ENCODE peak calls at places on chromosomes 13 and 19, in seven cellular contexts. One of them, this sample, is unnamed.

GRCh38 chr13:35014606-35015005 is 72.5 kb downstream of the NBEA start:
- DNase-seq in EH: no peak
- DNase-seq in NCI-H1092 treated with DMSO at 0.1 percent for 48 hours: no peak
- DNase-seq in HEK293T: no peak
- DNase-seq in adrenal gland: no peak
- DNase-seq in mesenchymal stem cell: no peak
- DNase-seq in RPMI7951: no peak
- DNase-seq in this sample: no peak

GRCh38 chr13:114118763-114119123 is 13.7 kb downstream of the RASA3 start:
- DNase-seq in EH: no peak
- DNase-seq in NCI-H1092 treated with DMSO at 0.1 percent for 48 hours: no peak
- DNase-seq in HEK293T: no peak
- DNase-seq in adrenal gland: no peak
- DNase-seq in mesenchymal stem cell: peak; percentile 86
- DNase-seq in RPMI7951: peak; percentile 65
- DNase-seq in this sample: peak; percentile 40

GRCh38 chr19:4352701-4353121 is 9.3 kb downstream of the MPND start:
- DNase-seq in EH: peak; percentile 68
- DNase-seq in NCI-H1092 treated with DMSO at 0.1 percent for 48 hours: peak; percentile 25
- DNase-seq in HEK293T: peak; percentile 62
- DNase-seq in adrenal gland: no peak
- DNase-seq in mesenchymal stem cell: peak; percentile 73
- DNase-seq in RPMI7951: peak; percentile 46
- DNase-seq in this sample: peak; percentile 35

GRCh38 chr13:113110048-113110851 is 4.7 kb downstream of the F7 start:
- DNase-seq in EH: no peak
- DNase-seq in NCI-H1092 treated with DMSO at 0.1 percent for 48 hours: no peak
- DNase-seq in HEK293T: no peak
- DNase-seq in adrenal gland: no peak
- DNase-seq in mesenchymal stem cell: no peak
- DNase-seq in RPMI7951: no peak
- DNase-seq in this sample: peak; percentile 8

GRCh38 chr13:51419015-51419636 is 33.7 kb downstream of the INTS6 start:
- DNase-seq in EH: no peak
- DNase-seq in NCI-H1092 treated with DMSO at 0.1 percent for 48 hours: no peak
- DNase-seq in HEK293T: no peak
- DNase-seq in adrenal gland: no peak
- DNase-seq in mesenchymal stem cell: no peak
- DNase-seq in RPMI7951: no peak
- DNase-seq in this sample: no peak

GRCh38 chr13:112730157-112730671 is 40.4 kb downstream of the ATP11A start:
- DNase-seq in EH: no peak
- DNase-seq in NCI-H1092 treated with DMSO at 0.1 percent for 48 hours: no peak
- DNase-seq in HEK293T: no peak
- DNase-seq in adrenal gland: no peak
- DNase-seq in mesenchymal stem cell: no peak
- DNase-seq in RPMI7951: no peak
- DNase-seq in this sample: no peak

GRCh38 chr19:1035998-1036621 is 3.8 kb upstream of the ABCA7 start:
- DNase-seq in EH: no peak
- DNase-seq in NCI-H1092 treated with DMSO at 0.1 percent for 48 hours: no peak
- DNase-seq in HEK293T: no peak
- DNase-seq in adrenal gland: no peak
- DNase-seq in mesenchymal stem cell: no peak
- DNase-seq in RPMI7951: no peak
- DNase-seq in this sample: no peak

GRCh38 chr19:9306443-9306842 is 3.2 kb downstream of the ZNF699 start:
- DNase-seq in EH: peak; percentile 91
- DNase-seq in NCI-H1092 treated with DMSO at 0.1 percent for 48 hours: no peak
- DNase-seq in HEK293T: no peak
- DNase-seq in adrenal gland: no peak
- DNase-seq in mesenchymal stem cell: peak; percentile 17
- DNase-seq in RPMI7951: peak; percentile 80
- DNase-seq in this sample: no peak

GRCh38 chr13:21583496-21583895 is 20.5 kb downstream of the MICU2 start:
- DNase-seq in EH: peak; percentile 74
- DNase-seq in NCI-H1092 treated with DMSO at 0.1 percent for 48 hours: no peak
- DNase-seq in HEK293T: no peak
- DNase-seq in adrenal gland: no peak
- DNase-seq in mesenchymal stem cell: no peak
- DNase-seq in RPMI7951: peak; percentile 68
- DNase-seq in this sample: peak; percentile 16

GRCh38 chr19:39407644-39408391 is 1.2 kb downstream of the ZFP36 start:
- DNase-seq in EH: peak; percentile 24
- DNase-seq in NCI-H1092 treated with DMSO at 0.1 percent for 48 hours: no peak
- DNase-seq in HEK293T: no peak
- DNase-seq in adrenal gland: peak; percentile 49
- DNase-seq in mesenchymal stem cell: peak; percentile 57
- DNase-seq in RPMI7951: no peak
- DNase-seq in this sample: no peak

GRCh38 chr19:33459691-33460090 is 61.9 kb downstream of the PEPD start:
- DNase-seq in EH: no peak
- DNase-seq in NCI-H1092 treated with DMSO at 0.1 percent for 48 hours: no peak
- DNase-seq in HEK293T: no peak
- DNase-seq in adrenal gland: no peak
- DNase-seq in mesenchymal stem cell: no peak
- DNase-seq in RPMI7951: no peak
- DNase-seq in this sample: no peak

GRCh38 chr13:29591310-29591709 is 4.2 kb downstream of the SLC7A1 start:
- DNase-seq in EH: peak; percentile 45
- DNase-seq in NCI-H1092 treated with DMSO at 0.1 percent for 48 hours: no peak
- DNase-seq in HEK293T: no peak
- DNase-seq in adrenal gland: no peak
- DNase-seq in mesenchymal stem cell: peak; percentile 68
- DNase-seq in RPMI7951: peak; percentile 60
- DNase-seq in this sample: no peak

GRCh38 chr13:58712191-58712590 is 1080.6 kb downstream of the PCDH17 start:
- DNase-seq in EH: no peak
- DNase-seq in NCI-H1092 treated with DMSO at 0.1 percent for 48 hours: no peak
- DNase-seq in HEK293T: no peak
- DNase-seq in adrenal gland: no peak
- DNase-seq in mesenchymal stem cell: no peak
- DNase-seq in RPMI7951: no peak
- DNase-seq in this sample: peak; percentile 0

GRCh38 chr13:42041684-42042035 is 6.8 kb upstream of the DGKH start:
- DNase-seq in EH: peak; percentile 70
- DNase-seq in NCI-H1092 treated with DMSO at 0.1 percent for 48 hours: peak; percentile 55
- DNase-seq in HEK293T: peak; percentile 45
- DNase-seq in adrenal gland: peak; percentile 66
- DNase-seq in mesenchymal stem cell: peak; percentile 78
- DNase-seq in RPMI7951: peak; percentile 61
- DNase-seq in this sample: no peak

GRCh38 chr19:41815301-41815700 is 18.9 kb downstream of the CEACAM3 start:
- DNase-seq in EH: no peak
- DNase-seq in NCI-H1092 treated with DMSO at 0.1 percent for 48 hours: no peak
- DNase-seq in HEK293T: no peak
- DNase-seq in adrenal gland: no peak
- DNase-seq in mesenchymal stem cell: no peak
- DNase-seq in RPMI7951: no peak
- DNase-seq in this sample: no peak

GRCh38 chr19:45215391-45216191 is 29.6 kb downstream of the EXOC3L2 start:
- DNase-seq in EH: no peak
- DNase-seq in NCI-H1092 treated with DMSO at 0.1 percent for 48 hours: no peak
- DNase-seq in HEK293T: no peak
- DNase-seq in adrenal gland: peak; percentile 26
- DNase-seq in mesenchymal stem cell: no peak
- DNase-seq in RPMI7951: no peak
- DNase-seq in this sample: no peak

GRCh38 chr19:38064661-38065425 is 157.8 kb downstream of the SIPA1L3 start:
- DNase-seq in EH: no peak
- DNase-seq in NCI-H1092 treated with DMSO at 0.1 percent for 48 hours: no peak
- DNase-seq in HEK293T: no peak
- DNase-seq in adrenal gland: no peak
- DNase-seq in mesenchymal stem cell: no peak
- DNase-seq in RPMI7951: no peak
- DNase-seq in this sample: no peak

GRCh38 chr19:46392252-46392801 is 21.0 kb downstream of the CCDC8 start:
- DNase-seq in EH: peak; percentile 76
- DNase-seq in NCI-H1092 treated with DMSO at 0.1 percent for 48 hours: no peak
- DNase-seq in HEK293T: no peak
- DNase-seq in adrenal gland: peak; percentile 15
- DNase-seq in mesenchymal stem cell: peak; percentile 90
- DNase-seq in RPMI7951: no peak
- DNase-seq in this sample: no peak

GRCh38 chr19:3369337-3370213 is 3.2 kb downstream of the NFIC start:
- DNase-seq in EH: peak; percentile 79
- DNase-seq in NCI-H1092 treated with DMSO at 0.1 percent for 48 hours: no peak
- DNase-seq in HEK293T: no peak
- DNase-seq in adrenal gland: peak; percentile 80
- DNase-seq in mesenchymal stem cell: peak; percentile 85
- DNase-seq in RPMI7951: peak; percentile 54
- DNase-seq in this sample: no peak

GRCh38 chr13:33629610-33630009 is 188.3 kb upstream of the RFC3 start:
- DNase-seq in EH: no peak
- DNase-seq in NCI-H1092 treated with DMSO at 0.1 percent for 48 hours: no peak
- DNase-seq in HEK293T: no peak
- DNase-seq in adrenal gland: no peak
- DNase-seq in mesenchymal stem cell: no peak
- DNase-seq in RPMI7951: no peak
- DNase-seq in this sample: no peak

GRCh38 chr19:8210660-8211101 is 1.5 kb downstream of the CERS4 start:
- DNase-seq in EH: no peak
- DNase-seq in NCI-H1092 treated with DMSO at 0.1 percent for 48 hours: no peak
- DNase-seq in HEK293T: no peak
- DNase-seq in adrenal gland: no peak
- DNase-seq in mesenchymal stem cell: no peak
- DNase-seq in RPMI7951: no peak
- DNase-seq in this sample: no peak

GRCh38 chr19:16384688-16385087 is 60.1 kb downstream of the KLF2 start:
- DNase-seq in EH: no peak
- DNase-seq in NCI-H1092 treated with DMSO at 0.1 percent for 48 hours: no peak
- DNase-seq in HEK293T: no peak
- DNase-seq in adrenal gland: no peak
- DNase-seq in mesenchymal stem cell: no peak
- DNase-seq in RPMI7951: no peak
- DNase-seq in this sample: no peak

GRCh38 chr19:29538651-29539050 is 12.9 kb downstream of the VSTM2B start:
- DNase-seq in EH: no peak
- DNase-seq in NCI-H1092 treated with DMSO at 0.1 percent for 48 hours: no peak
- DNase-seq in HEK293T: no peak
- DNase-seq in adrenal gland: no peak
- DNase-seq in mesenchymal stem cell: no peak
- DNase-seq in RPMI7951: no peak
- DNase-seq in this sample: no peak

GRCh38 chr19:35727956-35728706 is 10.3 kb downstream of the KMT2B start:
- DNase-seq in EH: no peak
- DNase-seq in NCI-H1092 treated with DMSO at 0.1 percent for 48 hours: no peak
- DNase-seq in HEK293T: no peak
- DNase-seq in adrenal gland: no peak
- DNase-seq in mesenchymal stem cell: no peak
- DNase-seq in RPMI7951: no peak
- DNase-seq in this sample: no peak

GRCh38 chr19:48770223-48770622 is 14.9 kb downstream of the FGF21 start:
- DNase-seq in EH: peak; percentile 83
- DNase-seq in NCI-H1092 treated with DMSO at 0.1 percent for 48 hours: no peak
- DNase-seq in HEK293T: no peak
- DNase-seq in adrenal gland: no peak
- DNase-seq in mesenchymal stem cell: no peak
- DNase-seq in RPMI7951: peak; percentile 37
- DNase-seq in this sample: no peak

GRCh38 chr19:46722421-46723022 is 5.6 kb upstream of the PRKD2 start:
- DNase-seq in EH: no peak
- DNase-seq in NCI-H1092 treated with DMSO at 0.1 percent for 48 hours: no peak
- DNase-seq in HEK293T: no peak
- DNase-seq in adrenal gland: no peak
- DNase-seq in mesenchymal stem cell: no peak
- DNase-seq in RPMI7951: no peak
- DNase-seq in this sample: no peak

GRCh38 chr19:20423381-20424207 is 142.0 kb downstream of the ZNF737 start:
- DNase-seq in EH: peak; percentile 72
- DNase-seq in NCI-H1092 treated with DMSO at 0.1 percent for 48 hours: peak; percentile 0
- DNase-seq in HEK293T: no peak
- DNase-seq in adrenal gland: peak; percentile 71
- DNase-seq in mesenchymal stem cell: peak; percentile 82
- DNase-seq in RPMI7951: peak; percentile 77
- DNase-seq in this sample: no peak

GRCh38 chr19:34504273-34504808 is 22.8 kb downstream of the WTIP start:
- DNase-seq in EH: no peak
- DNase-seq in NCI-H1092 treated with DMSO at 0.1 percent for 48 hours: no peak
- DNase-seq in HEK293T: no peak
- DNase-seq in adrenal gland: no peak
- DNase-seq in mesenchymal stem cell: no peak
- DNase-seq in RPMI7951: no peak
- DNase-seq in this sample: no peak